ENCODE peak calls at places on chromosome 2, in four cellular contexts. V is T-helper 2 cell treated with Interferon-gamma antibody and Interleukin-4, amounts not matched to agents 5 μg/mL and 100 μg/mL, for 36 hours; A is HS-27A; X is HTR-8/SVneo. B is an unnamed sample.

GRCh38 chr2:29260151-29260772 is 145.0 kb downstream of the CLIP4 start:
- DNase-seq in V (no peak), A (peak; percentile 35), X (peak; percentile 39), B (peak; percentile 75)

GRCh38 chr2:227592694-227593387 is 5.9 kb upstream of the SCYGR2 start:
- DNase-seq in V (no peak), A (no peak), X (no peak), B (no peak)

GRCh38 chr2:239544846-239545465 is 144.1 kb upstream of the HDAC4 start:
- DNase-seq in V (peak; percentile 54), A (no peak), X (no peak), B (no peak)

GRCh38 chr2:4553219-4553618 is 849.8 kb downstream of the DCDC2C start:
- DNase-seq in V (no peak), A (no peak), X (no peak), B (no peak)

GRCh38 chr2:98134138-98134537 is 47.2 kb downstream of the VWA3B start:
- DNase-seq in V (peak; percentile 73), A (no peak), X (no peak), B (peak; percentile 81)

GRCh38 chr2:38620282-38620977 is 17.7 kb upstream of the HNRNPLL start:
- DNase-seq in V (no peak), A (no peak), X (no peak), B (no peak)

GRCh38 chr2:187552959-187553681 is 1.1 kb downstream of the TFPI start:
- DNase-seq in V (no peak), A (no peak), X (no peak), B (peak; percentile 89)

GRCh38 chr2:3470166-3470651 is 49.1 kb downstream of the ADI1 start:
- DNase-seq in V (no peak), A (no peak), X (peak; percentile 25), B (no peak)

GRCh38 chr2:167706800-167707199 is 540.6 kb downstream of the STK39 start:
- DNase-seq in V (no peak), A (no peak), X (no peak), B (no peak)